ENCODE peak calls at places on chromosome 20, in four cellular contexts. D, J, H and Q are unnamed samples.

GRCh38 chr20:62551408-62552323 is 75.9 kb upstream of the GATA5 start:
- DNase-seq in J (no peak), D (no peak), H (no peak), Q (no peak)

GRCh38 chr20:46306743-46307138 is 1.6 kb downstream of the CDH22 start:
- DNase-seq in D (no peak), J (no peak), H (no peak), Q (no peak)

GRCh38 chr20:62845818-62846527 is 15.6 kb downstream of the TCFL5 start:
- DNase-seq in D (no peak), J (no peak), H (no peak), Q (no peak)

GRCh38 chr20:11379257-11380011 is 538.3 kb upstream of the BTBD3 start:
- DNase-seq in H (no peak), J (no peak), D (no peak), Q (no peak)

GRCh38 chr20:49508435-49509199 is 26.1 kb upstream of the KCNB1 start:
- DNase-seq in J (no peak), D (peak), H (peak), Q (no peak)

GRCh38 chr20:29873946-29874345 is 1383.5 kb upstream of the DEFB115 start:
- DNase-seq in D (no peak), J (peak), H (no peak), Q (no peak)

GRCh38 chr20:21682576-21682975 is 22.9 kb upstream of the PAX1 start:
- DNase-seq in J (no peak), H (no peak), D (no peak), Q (no peak)

GRCh38 chr20:35663813-35664543 is 722 bp downstream of the CPNE1 start:
- DNase-seq in H (peak), D (peak), J (peak), Q (peak)

GRCh38 chr20:18046535-18046934 is 11.2 kb downstream of the OVOL2 start:
- DNase-seq in D (no peak), H (no peak), J (no peak), Q (no peak)

GRCh38 chr20:36824142-36824940 is 50.8 kb upstream of the DSN1 start:
- DNase-seq in J (no peak), H (no peak), D (no peak), Q (no peak)

GRCh38 chr20:41316602-41317535 is 662 bp downstream of the ZHX3 start:
- DNase-seq in H (peak), J (peak), D (peak), Q (peak)

GRCh38 chr20:11305406-11305805 is 612.3 kb upstream of the BTBD3 start:
- DNase-seq in J (no peak), H (no peak), D (no peak), Q (no peak)

GRCh38 chr20:20089018-20089417 is 36.7 kb downstream of the CFAP61 start:
- DNase-seq in H (no peak), J (no peak), D (no peak), Q (no peak)

GRCh38 chr20:20085812-20086211 is 33.5 kb downstream of the CFAP61 start:
- DNase-seq in H (no peak), J (peak), D (peak), Q (no peak)

GRCh38 chr20:20083796-20084195 is 31.5 kb downstream of the CFAP61 start:
- DNase-seq in D (peak), H (no peak), J (no peak), Q (no peak)

GRCh38 chr20:20085071-20085470 is 32.7 kb downstream of the CFAP61 start:
- DNase-seq in H (no peak), J (peak), D (no peak), Q (no peak)

DNA sequence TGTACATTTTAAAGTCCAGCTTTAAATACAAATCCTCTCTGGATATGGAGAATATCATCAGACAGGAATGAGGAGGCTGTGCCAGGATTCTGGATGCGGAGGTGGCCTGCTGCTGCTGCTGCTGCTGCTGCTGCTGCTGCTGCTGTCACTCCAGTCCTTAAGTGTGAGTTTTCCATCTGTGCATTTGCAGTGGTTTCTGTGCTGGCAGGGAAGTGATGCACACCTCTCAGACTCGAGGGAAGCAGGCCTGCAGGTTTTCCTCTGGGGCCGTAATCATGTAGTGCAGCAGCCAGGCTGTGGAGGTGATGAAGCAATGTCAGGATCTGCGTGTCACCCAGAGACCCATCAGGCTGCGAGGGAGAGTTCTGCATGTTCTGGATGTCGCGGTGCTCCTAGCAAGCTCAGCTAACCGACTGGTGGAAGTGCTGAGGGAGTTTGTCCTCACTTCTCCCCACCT is 32.0 kb downstream of the CFAP61 start:
- DNase-seq in J (no peak), H (no peak), D (no peak), Q (no peak)
- H3K27ac ChIP-seq in J (peak), H (no peak), D (no peak), Q (no peak)

GRCh38 chr20:25355191-25355590 is 35.4 kb downstream of the ABHD12 start:
- DNase-seq in H (no peak), D (no peak), J (no peak), Q (no peak)

GRCh38 chr20:25353368-25353753 is 37.3 kb downstream of the ABHD12 start:
- DNase-seq in D (no peak), H (no peak), J (no peak), Q (no peak)

GRCh38 chr20:25355866-25356265 is 34.8 kb downstream of the ABHD12 start:
- DNase-seq in D (no peak), J (no peak), H (no peak), Q (no peak)

GRCh38 chr20:25352746-25353145 is 37.9 kb downstream of the ABHD12 start:
- DNase-seq in H (no peak), J (no peak), D (no peak), Q (no peak)

DNA sequence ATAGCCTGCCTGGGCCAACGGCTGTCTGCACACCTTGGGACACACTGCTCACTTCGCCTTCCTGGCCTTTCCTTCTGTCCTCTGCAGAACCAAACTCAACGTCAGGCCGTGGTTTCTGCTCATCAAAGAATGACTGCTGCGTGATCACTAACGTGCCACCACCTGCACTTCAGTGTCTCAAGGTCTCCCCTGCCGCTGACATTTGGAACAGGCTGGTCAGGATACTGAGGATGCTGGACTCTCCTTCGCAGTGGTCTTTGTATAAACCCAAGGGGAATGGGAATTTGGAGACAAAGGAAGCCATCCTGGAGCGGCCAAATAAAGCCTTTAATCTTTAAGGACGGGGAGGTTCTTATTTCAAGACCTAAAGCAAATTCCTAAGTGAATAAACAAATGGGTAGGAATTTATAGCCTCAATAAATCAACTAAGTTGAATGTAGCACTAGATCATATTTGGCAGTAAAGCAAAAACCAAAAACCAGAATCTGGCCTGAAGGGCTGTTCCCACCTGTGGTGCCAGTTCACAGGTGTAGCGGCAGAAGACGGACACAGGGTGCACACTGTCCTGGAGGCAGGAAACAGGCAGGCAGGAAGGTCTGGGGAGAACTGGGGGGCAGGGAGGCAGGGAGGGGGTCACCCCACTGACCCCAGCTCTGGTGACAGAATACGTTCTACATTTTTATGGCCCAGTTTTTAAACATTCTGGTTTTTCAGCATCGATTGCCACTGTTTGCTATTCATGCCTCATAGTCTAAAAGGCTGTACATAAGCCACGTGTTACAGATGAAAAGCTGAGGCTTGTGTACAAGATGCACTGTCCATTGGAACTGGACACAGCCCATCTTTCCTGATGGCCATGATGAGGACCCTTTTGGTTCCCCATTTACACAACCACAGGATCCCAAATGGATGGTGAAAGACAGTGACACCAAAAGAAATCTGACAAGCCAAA is 36.6 kb downstream of the ABHD12 start:
- DNase-seq in H (no peak), J (no peak), D (no peak), Q (no peak)
- TF ChIP-seq CTCF in H (no peak), J (no peak), D (no peak), Q (no peak)

DNA sequence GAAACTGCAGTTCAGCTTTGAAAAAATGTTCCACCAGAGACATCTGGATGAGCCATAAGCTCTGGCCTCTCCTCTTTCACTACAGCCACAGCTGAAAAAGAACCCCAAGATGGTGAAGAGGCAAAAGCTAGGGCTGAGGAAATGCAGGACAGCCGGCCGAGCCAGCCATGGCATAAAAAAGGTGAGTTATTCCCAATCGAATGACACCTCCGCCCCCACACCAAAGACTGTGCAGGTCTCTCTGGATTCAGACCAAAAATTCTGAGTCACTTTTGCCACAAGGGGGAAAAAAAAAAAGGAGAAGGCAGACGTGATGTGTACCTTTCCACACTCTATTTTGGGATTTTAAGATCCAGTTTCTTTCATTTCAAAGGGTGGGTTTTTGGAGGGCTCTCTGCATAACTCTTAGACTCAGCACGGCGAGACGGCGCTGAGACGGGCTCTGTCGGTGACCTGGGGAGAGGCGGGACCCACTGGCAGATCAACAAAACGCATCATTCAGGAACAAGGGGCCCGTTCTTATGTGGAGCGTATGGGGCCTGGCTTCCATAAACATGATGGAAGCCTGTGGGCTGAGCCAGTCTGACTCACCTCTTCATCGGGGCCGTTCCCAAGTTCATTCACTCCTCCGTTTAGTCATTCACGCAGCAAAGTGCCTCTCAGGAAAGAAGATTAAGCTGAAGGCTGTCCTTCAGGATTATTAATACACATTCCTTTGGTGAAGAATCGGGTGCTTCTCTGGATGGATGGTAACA is 54.8 kb downstream of the NFATC2 start:
- DNase-seq in D (peak), H (no peak), J (no peak), Q (no peak)
- H3K27ac ChIP-seq in D (peak), H (no peak), J (no peak), Q (no peak)

DNA sequence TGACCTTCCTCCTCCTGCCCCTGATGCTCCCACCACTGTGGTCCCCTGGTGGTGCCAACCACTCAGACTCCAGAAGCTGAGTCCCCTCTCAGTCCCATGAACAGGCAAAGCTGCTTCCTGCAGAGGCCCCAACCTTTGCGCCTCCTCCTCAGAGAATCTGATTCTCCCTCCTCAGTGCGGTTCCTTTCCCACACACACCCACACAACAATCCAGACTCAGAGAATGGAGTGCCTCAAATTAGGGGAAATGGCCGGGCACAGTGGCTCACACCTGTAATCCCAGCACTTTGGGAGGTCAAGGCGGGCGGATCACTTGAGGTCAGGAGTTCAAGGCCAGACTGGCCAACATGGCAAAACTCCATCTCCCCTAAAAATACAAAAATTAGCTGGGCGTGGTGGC is 23.0 kb downstream of the RIPOR3 start:
- DNase-seq in D (no peak), J (no peak), H (no peak), Q (no peak)
- TF ChIP-seq CTCF in D (no peak), J (no peak), H (no peak), Q (no peak)

DNA sequence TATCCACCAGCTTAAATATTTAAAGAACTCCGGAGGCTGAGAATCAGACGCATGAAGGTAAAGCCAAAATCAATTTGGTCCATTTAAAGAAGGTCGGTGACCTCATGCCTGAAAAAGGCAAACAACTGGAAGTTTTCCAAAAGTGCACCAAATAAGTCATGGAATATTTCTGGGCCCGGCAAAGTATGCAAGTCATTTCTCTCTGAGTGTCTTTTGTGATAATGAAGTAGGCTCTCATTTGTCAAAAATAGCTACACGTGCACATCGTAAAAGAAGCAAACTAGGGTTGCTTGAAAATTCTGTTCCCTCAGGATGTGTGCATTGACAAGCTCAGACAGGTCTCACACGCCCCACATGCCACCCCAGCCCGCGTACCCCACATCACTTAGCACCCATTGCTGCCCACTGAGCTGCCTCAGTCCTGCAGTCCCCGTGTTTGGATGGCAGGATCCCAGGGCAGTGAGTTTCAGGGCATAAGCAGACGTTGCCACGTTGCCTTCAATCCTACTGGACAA is 20.5 kb upstream of the PYGB start:
- DNase-seq in H (no peak), D (peak), J (peak), Q (no peak)
- H3K27ac ChIP-seq in H (no peak), D (peak), J (peak), Q (no peak)

GRCh38 chr20:32861446-32861845 is 2.7 kb downstream of the EFCAB8 start:
- DNase-seq in D (no peak), J (no peak), H (no peak), Q (no peak)

GRCh38 chr20:32859961-32860360 is 1.2 kb downstream of the EFCAB8 start:
- DNase-seq in H (no peak), D (no peak), J (no peak), Q (no peak)

GRCh38 chr20:32858189-32858588 is 534 bp upstream of the EFCAB8 start:
- DNase-seq in D (peak), H (no peak), J (no peak), Q (no peak)

GRCh38 chr20:32855387-32855786 is 3.3 kb upstream of the EFCAB8 start:
- DNase-seq in J (no peak), D (no peak), H (no peak), Q (no peak)

GRCh38 chr20:32858873-32859372 is at the start of gene EFCAB8:
- DNase-seq in J (no peak), D (no peak), H (no peak), Q (no peak)
- TF ChIP-seq CTCF in J (no peak), D (no peak), H (peak), Q (no peak)

GRCh38 chr20:44911264-44911921 is 1.5 kb downstream of the PABPC1L start:
- DNase-seq in D (peak), H (peak), J (no peak), Q (peak)

GRCh38 chr20:44909872-44910689 is at the start of gene PABPC1L:
- DNase-seq in H (peak), J (no peak), D (peak), Q (peak)

GRCh38 chr20:44914924-44915323 is 5.1 kb downstream of the PABPC1L start:
- DNase-seq in D (no peak), J (no peak), H (no peak), Q (no peak)

GRCh38 chr20:44910690-44911262 is 916 bp downstream of the PABPC1L start:
- DNase-seq in H (no peak), D (peak), J (no peak), Q (no peak)

DNA sequence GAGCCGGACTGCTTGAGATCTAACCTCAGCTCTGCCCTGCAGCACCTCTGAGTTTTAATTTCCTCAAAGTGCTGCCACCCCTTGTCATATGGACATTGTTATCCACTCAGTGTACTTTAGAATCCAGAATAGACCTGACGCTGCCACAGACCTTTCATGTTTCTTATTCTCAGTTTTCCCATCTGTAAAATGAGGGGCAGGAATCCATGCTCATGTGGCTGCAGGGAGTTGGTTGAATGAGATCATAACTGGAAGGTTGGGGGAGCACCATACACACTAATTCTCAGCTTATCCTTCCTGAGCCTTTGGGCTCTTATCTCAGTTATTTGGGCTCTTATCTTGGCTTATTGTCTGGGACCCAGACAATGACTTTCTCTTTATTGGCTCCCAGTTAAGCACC is 2.3 kb downstream of the PABPC1L start:
- DNase-seq in D (no peak), J (no peak), H (no peak), Q (no peak)
- H3K27ac ChIP-seq in D (no peak), J (no peak), H (no peak), Q (no peak)